ENCODE peak calls at places on chromosome 9, in six cellular contexts. P is choroid plexus epithelial cell, Q is brain microvascular endothelial cell, C is mesenchymal stem cell, N is aorta, E is OCI-LY7. Y is an unnamed sample.

GRCh38 chr9:1531411-1531903 is 481.3 kb downstream of the DMRT2 start:
- DNase-seq in P (no peak), Q (no peak), C (no peak), N (no peak), E (no peak), Y (no peak)

GRCh38 chr9:75483636-75484035 is 395.3 kb downstream of the OSTF1 start:
- DNase-seq in P (no peak), Q (no peak), C (no peak), N (no peak), E (no peak), Y (no peak)

GRCh38 chr9:131266301-131267229 is 9.7 kb downstream of the FAM78A start:
- DNase-seq in P (no peak), Q (no peak), C (no peak), N (no peak), E (no peak), Y (peak; percentile 45)

GRCh38 chr9:18947772-18948391 is 85.1 kb downstream of the SAXO1 start:
- DNase-seq in P (no peak), Q (no peak), C (peak; percentile 1), N (no peak), E (no peak), Y (peak; percentile 72)

GRCh38 chr9:79501546-79501945 is 70.2 kb upstream of the TLE4 start:
- DNase-seq in P (no peak), Q (no peak), C (no peak), N (no peak), E (no peak), Y (no peak)

GRCh38 chr9:122360891-122361290 is 9.9 kb upstream of the PTGS1 start:
- DNase-seq in P (no peak), Q (peak; percentile 48), C (no peak), N (peak; percentile 52), E (no peak), Y (no peak)

GRCh38 chr9:27196383-27196782 is 87.4 kb downstream of the TEK start:
- DNase-seq in P (no peak), Q (no peak), C (no peak), N (no peak), E (no peak), Y (no peak)

GRCh38 chr9:81207651-81208050 is 481.7 kb downstream of the TLE1 start:
- DNase-seq in P (no peak), Q (no peak), C (no peak), N (no peak), E (no peak), Y (no peak)

GRCh38 chr9:131500939-131501541 is 1.7 kb upstream of the POMT1 start:
- DNase-seq in P (peak; percentile 67), Q (no peak), C (peak; percentile 80), N (no peak), E (no peak), Y (peak; percentile 91)

GRCh38 chr9:35673132-35673997 is at the start of gene CA9:
- DNase-seq in P (no peak), Q (no peak), C (no peak), N (no peak), E (no peak), Y (no peak)

GRCh38 chr9:103731541-103731940 is 362.6 kb upstream of the SMC2 start:
- DNase-seq in P (peak; percentile 39), Q (peak; percentile 54), C (no peak), N (no peak), E (no peak), Y (no peak)

GRCh38 chr9:34961574-34962480 is 3.7 kb downstream of the PHF24 start:
- DNase-seq in P (peak; percentile 70), Q (peak; percentile 23), C (peak; percentile 64), N (no peak), E (no peak), Y (peak; percentile 42)

GRCh38 chr9:131739192-131739961 is 499 bp downstream of the RAPGEF1 start:
- DNase-seq in P (no peak), Q (no peak), C (no peak), N (peak; percentile 86), E (peak; percentile 69), Y (peak; percentile 74)

GRCh38 chr9:113620377-113621161 is 157.0 kb downstream of the RGS3 start:
- DNase-seq in P (peak; percentile 91), Q (peak; percentile 89), C (peak; percentile 94), N (peak; percentile 92), E (no peak), Y (no peak)

GRCh38 chr9:110582156-110582555 is 2.6 kb upstream of the SVEP1 start:
- DNase-seq in P (no peak), Q (no peak), C (peak; percentile 54), N (no peak), E (no peak), Y (no peak)

GRCh38 chr9:134404376-134405358 is 78.4 kb downstream of the RXRA start:
- DNase-seq in P (no peak), Q (no peak), C (no peak), N (no peak), E (no peak), Y (peak; percentile 42)

GRCh38 chr9:137305060-137305787 is 3.2 kb upstream of the NRARP start:
- DNase-seq in P (peak; percentile 41), Q (peak; percentile 54), C (no peak), N (peak; percentile 87), E (peak; percentile 51), Y (no peak)

GRCh38 chr9:111759762-111760639 is 34.7 kb downstream of the SHOC1 start:
- DNase-seq in P (peak; percentile 95), Q (peak; percentile 91), C (peak; percentile 90), N (no peak), E (peak; percentile 71), Y (peak; percentile 80)

GRCh38 chr9:130290353-130291181 is 25.0 kb downstream of the HMCN2 start:
- DNase-seq in P (no peak), Q (no peak), C (no peak), N (no peak), E (no peak), Y (no peak)

GRCh38 chr9:105354448-105354847 is 93.4 kb upstream of the FSD1L start:
- DNase-seq in P (no peak), Q (no peak), C (no peak), N (no peak), E (no peak), Y (no peak)

GRCh38 chr9:79817469-79818004 is 245.8 kb downstream of the TLE4 start:
- DNase-seq in P (no peak), Q (peak; percentile 7), C (peak; percentile 4), N (no peak), E (no peak), Y (no peak)

GRCh38 chr9:137519553-137519952 is 30.6 kb downstream of the PNPLA7 start:
- DNase-seq in P (no peak), Q (no peak), C (no peak), N (no peak), E (no peak), Y (no peak)

GRCh38 chr9:96495341-96495740 is 45.4 kb downstream of the HABP4 start:
- DNase-seq in P (peak; percentile 91), Q (peak; percentile 53), C (peak; percentile 93), N (no peak), E (no peak), Y (peak; percentile 31)

GRCh38 chr9:91515074-91515687 is 91.5 kb upstream of the NFIL3 start:
- DNase-seq in P (peak; percentile 64), Q (peak; percentile 73), C (peak; percentile 90), N (no peak), E (no peak), Y (peak; percentile 87)

GRCh38 chr9:95067057-95067456 is 250.5 kb downstream of the FANCC start:
- DNase-seq in P (no peak), Q (no peak), C (no peak), N (peak; percentile 66), E (no peak), Y (no peak)

GRCh38 chr9:12933957-12934356 is 159.1 kb downstream of the LURAP1L start:
- DNase-seq in P (no peak), Q (no peak), C (peak; percentile 23), N (no peak), E (no peak), Y (no peak)

GRCh38 chr9:89996106-89996505 is 391.3 kb downstream of the GADD45G start:
- DNase-seq in P (no peak), Q (no peak), C (no peak), N (no peak), E (no peak), Y (no peak)

GRCh38 chr9:110578896-110579752 is at the start of gene SVEP1:
- DNase-seq in P (peak; percentile 68), Q (peak; percentile 44), C (peak; percentile 80), N (peak; percentile 88), E (no peak), Y (no peak)

GRCh38 chr9:114452219-114453169 is 52.8 kb downstream of the WHRN start:
- DNase-seq in P (no peak), Q (no peak), C (no peak), N (no peak), E (peak; percentile 76), Y (no peak)

GRCh38 chr9:125509476-125509875 is 197.5 kb downstream of the MAPKAP1 start:
- DNase-seq in P (peak; percentile 70), Q (peak; percentile 22), C (peak; percentile 73), N (no peak), E (no peak), Y (no peak)

GRCh38 chr9:133199648-133200321 is 9.3 kb downstream of the OBP2B start:
- DNase-seq in P (no peak), Q (no peak), C (no peak), N (peak; percentile 83), E (no peak), Y (peak; percentile 81)
- H3K4me3 ChIP-seq in P (no peak overlapping the region), Q (no peak overlapping the region), C (no peak overlapping the region), N (no peak overlapping the region), E (no peak overlapping the region), Y (peak overlapping the region; percentile 45)

DNA sequence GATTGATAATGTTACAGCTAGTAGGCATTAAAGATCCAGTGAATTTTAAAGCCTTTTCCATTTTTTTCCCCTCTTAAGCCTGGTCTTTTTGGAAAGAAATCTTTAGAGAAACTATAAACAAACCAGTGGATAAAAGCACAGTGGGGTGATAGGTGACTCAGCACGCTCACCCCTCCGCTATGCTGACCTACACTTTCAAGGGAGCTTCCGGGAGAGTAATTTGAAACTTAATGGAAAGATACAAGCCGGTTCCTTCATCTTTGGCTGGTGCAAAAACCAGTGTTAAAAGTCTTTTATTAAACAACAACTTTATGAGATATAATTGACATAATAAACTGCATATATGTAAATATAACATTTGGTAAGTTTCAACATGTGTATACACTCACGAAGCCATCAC is 27.0 kb upstream of the ALDOB start:
- DNase-seq in P (peak; percentile 89), Q (peak; percentile 76), C (peak; percentile 77), N (no peak), E (no peak), Y (no peak)
- H3K4me3 ChIP-seq in P (no peak overlapping the region), Q (no peak overlapping the region), C (no peak overlapping the region), N (no peak overlapping the region), E (no peak overlapping the region), Y (no peak overlapping the region)

DNA sequence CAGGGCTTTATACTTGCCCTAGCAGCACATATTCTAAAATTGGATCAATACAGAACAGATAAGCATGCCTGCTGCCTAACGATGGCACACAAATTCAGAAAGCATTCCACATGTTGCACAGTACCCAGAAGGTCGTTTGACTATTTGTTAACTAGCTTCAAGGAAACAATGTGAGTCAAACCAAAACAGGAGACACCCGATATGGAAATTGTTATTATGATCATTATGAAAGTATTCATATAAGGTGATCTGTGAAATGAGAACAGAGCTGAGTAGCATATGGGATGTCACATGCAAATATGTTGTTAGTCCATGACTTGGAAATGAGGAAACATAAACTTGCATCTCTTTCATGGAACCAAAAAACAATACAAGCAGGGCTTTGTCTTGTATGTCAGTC is 56.3 kb upstream of the BICD2 start:
- DNase-seq in P (no peak), Q (no peak), C (no peak), N (no peak), E (no peak), Y (no peak)
- H3K4me3 ChIP-seq in P (no peak overlapping the region), Q (no peak overlapping the region), C (no peak overlapping the region), N (no peak overlapping the region), E (no peak overlapping the region), Y (no peak overlapping the region)

GRCh38 chr9:128218518-128219389 is 15.6 kb downstream of the DNM1 start:
- DNase-seq in P (peak; percentile 83), Q (peak; percentile 81), C (peak; percentile 46), N (peak; percentile 97), E (peak; percentile 96), Y (peak; percentile 83)
- H3K4me3 ChIP-seq in P (peak overlapping the region; percentile 41), Q (peak overlapping the region; percentile 46), C (no peak overlapping the region), N (no peak overlapping the region), E (peak overlapping the region; percentile 62), Y (no peak overlapping the region)

Y was measured in NB4.